ENCODE peak calls at places on chromosomes 12 and 14, in five cellular contexts. One of them, this sample, is unnamed.

GRCh38 chr14:38578278-38578681 is 322.4 kb upstream of the CLEC14A start:
- DNase-seq in lower lobe of right lung: no peak
- DNase-seq in upper lobe of right lung: no peak
- DNase-seq in endodermal cell: peak; percentile 44
- DNase-seq in stomach: no peak
- DNase-seq in this sample: no peak

GRCh38 chr12:1888923-1889322 is 29.5 kb downstream of the CACNA2D4 start:
- DNase-seq in lower lobe of right lung: no peak
- DNase-seq in stomach: no peak
- DNase-seq in endodermal cell: no peak
- DNase-seq in upper lobe of right lung: no peak
- DNase-seq in this sample: no peak

GRCh38 chr12:99334737-99335136 is 312.8 kb upstream of the GARIN6 start:
- DNase-seq in endodermal cell: no peak
- DNase-seq in stomach: no peak
- DNase-seq in upper lobe of right lung: no peak
- DNase-seq in lower lobe of right lung: no peak
- DNase-seq in this sample: no peak

GRCh38 chr14:77864580-77864979 is 64.7 kb downstream of the ADCK1 start:
- DNase-seq in upper lobe of right lung: no peak
- DNase-seq in lower lobe of right lung: no peak
- DNase-seq in stomach: no peak
- DNase-seq in endodermal cell: no peak
- DNase-seq in this sample: no peak

GRCh38 chr14:102007916-102008418 is 43.6 kb downstream of the DYNC1H1 start:
- DNase-seq in endodermal cell: peak; percentile 72
- DNase-seq in upper lobe of right lung: no peak
- DNase-seq in lower lobe of right lung: no peak
- DNase-seq in stomach: no peak
- DNase-seq in this sample: no peak

GRCh38 chr12:45878630-45879255 is 111.6 kb downstream of the SCAF11 start:
- DNase-seq in stomach: no peak
- DNase-seq in endodermal cell: no peak
- DNase-seq in upper lobe of right lung: no peak
- DNase-seq in lower lobe of right lung: no peak
- DNase-seq in this sample: no peak

GRCh38 chr12:112148031-112148513 is 22.7 kb downstream of the TRAFD1 start:
- DNase-seq in lower lobe of right lung: no peak
- DNase-seq in endodermal cell: peak; percentile 31
- DNase-seq in stomach: peak; percentile 7
- DNase-seq in upper lobe of right lung: peak; percentile 8
- DNase-seq in this sample: no peak

GRCh38 chr14:61147898-61148549 is 133.1 kb downstream of the TMEM30B start:
- DNase-seq in stomach: no peak
- DNase-seq in endodermal cell: no peak
- DNase-seq in lower lobe of right lung: no peak
- DNase-seq in upper lobe of right lung: no peak
- DNase-seq in this sample: no peak

GRCh38 chr12:79127268-79127895 is 262.8 kb downstream of the SYT1 start:
- DNase-seq in upper lobe of right lung: no peak
- DNase-seq in endodermal cell: no peak
- DNase-seq in lower lobe of right lung: no peak
- DNase-seq in stomach: no peak
- DNase-seq in this sample: no peak

GRCh38 chr12:118689793-118690192 is 291.5 kb upstream of the SRRM4 start:
- DNase-seq in lower lobe of right lung: no peak
- DNase-seq in upper lobe of right lung: no peak
- DNase-seq in stomach: no peak
- DNase-seq in endodermal cell: no peak
- DNase-seq in this sample: no peak

GRCh38 chr14:69268223-69268622 is 8.3 kb downstream of the GALNT16 start:
- DNase-seq in stomach: no peak
- DNase-seq in endodermal cell: no peak
- DNase-seq in upper lobe of right lung: no peak
- DNase-seq in lower lobe of right lung: no peak
- DNase-seq in this sample: no peak

GRCh38 chr12:52155048-52155868 is 36.6 kb downstream of the KRT80 start:
- DNase-seq in endodermal cell: peak; percentile 50
- DNase-seq in upper lobe of right lung: no peak
- DNase-seq in lower lobe of right lung: no peak
- DNase-seq in stomach: no peak
- DNase-seq in this sample: no peak

GRCh38 chr12:67388331-67389163 is 119.4 kb downstream of the CAND1 start:
- DNase-seq in stomach: no peak
- DNase-seq in upper lobe of right lung: no peak
- DNase-seq in endodermal cell: peak; percentile 83
- DNase-seq in lower lobe of right lung: no peak
- DNase-seq in this sample: peak; percentile 19
- TF ChIP-seq CTCF in stomach: no peak
- TF ChIP-seq CTCF in upper lobe of right lung: no peak
- TF ChIP-seq CTCF in endodermal cell: peak; percentile 70
- TF ChIP-seq CTCF in lower lobe of right lung: no peak
- TF ChIP-seq CTCF in this sample: peak; percentile 31

GRCh38 chr12:122402264-122402663 is 20.2 kb downstream of the CLIP1 start:
- DNase-seq in lower lobe of right lung: no peak
- DNase-seq in stomach: no peak
- DNase-seq in endodermal cell: no peak
- DNase-seq in upper lobe of right lung: peak; percentile 32
- DNase-seq in this sample: peak; percentile 13
- H3K27ac ChIP-seq in lower lobe of right lung: no peak overlapping the region
- H3K27ac ChIP-seq in stomach: peak overlapping the region; percentile 58
- H3K27ac ChIP-seq in endodermal cell: no peak overlapping the region
- H3K27ac ChIP-seq in upper lobe of right lung: no peak overlapping the region
- H3K27ac ChIP-seq in this sample: no peak overlapping the region

GRCh38 chr12:34214011-34214410 is 191.7 kb downstream of the ALG10 start:
- DNase-seq in lower lobe of right lung: no peak
- DNase-seq in upper lobe of right lung: no peak
- DNase-seq in stomach: no peak
- DNase-seq in endodermal cell: no peak
- DNase-seq in this sample: no peak

GRCh38 chr12:34210689-34211530 is 188.6 kb downstream of the ALG10 start:
- DNase-seq in endodermal cell: no peak
- DNase-seq in stomach: no peak
- DNase-seq in lower lobe of right lung: no peak
- DNase-seq in upper lobe of right lung: no peak
- DNase-seq in this sample: no peak

GRCh38 chr12:34210183-34210582 is 187.9 kb downstream of the ALG10 start:
- DNase-seq in upper lobe of right lung: no peak
- DNase-seq in lower lobe of right lung: no peak
- DNase-seq in endodermal cell: no peak
- DNase-seq in stomach: no peak
- DNase-seq in this sample: no peak

GRCh38 chr12:34215213-34215892 is 193.1 kb downstream of the ALG10 start:
- DNase-seq in upper lobe of right lung: no peak
- DNase-seq in endodermal cell: no peak
- DNase-seq in stomach: no peak
- DNase-seq in lower lobe of right lung: no peak
- DNase-seq in this sample: no peak

GRCh38 chr12:34212651-34213050 is 190.4 kb downstream of the ALG10 start:
- DNase-seq in lower lobe of right lung: no peak
- DNase-seq in stomach: no peak
- DNase-seq in upper lobe of right lung: no peak
- DNase-seq in endodermal cell: no peak
- DNase-seq in this sample: no peak
- H3K9me3 ChIP-seq in lower lobe of right lung: no peaks in the 10 kb centered on the region
- H3K9me3 ChIP-seq in stomach: peaks cover 24% of the 10 kb centered on the region
- H3K9me3 ChIP-seq in upper lobe of right lung: no peaks in the 10 kb centered on the region
- H3K9me3 ChIP-seq in endodermal cell: peaks cover 70% of the 10 kb centered on the region
- H3K9me3 ChIP-seq in this sample: no peaks in the 10 kb centered on the region

GRCh38 chr14:104877806-104878550 is 12.9 kb downstream of the CEP170B start:
- DNase-seq in endodermal cell: no peak
- DNase-seq in upper lobe of right lung: no peak
- DNase-seq in lower lobe of right lung: peak; percentile 31
- DNase-seq in stomach: no peak
- DNase-seq in this sample: no peak

GRCh38 chr14:104878582-104878981 is 13.5 kb downstream of the CEP170B start:
- DNase-seq in lower lobe of right lung: peak; percentile 30
- DNase-seq in upper lobe of right lung: no peak
- DNase-seq in stomach: no peak
- DNase-seq in endodermal cell: no peak
- DNase-seq in this sample: peak; percentile 92

GRCh38 chr14:104880584-104881210 is 15.6 kb downstream of the CEP170B start:
- DNase-seq in lower lobe of right lung: no peak
- DNase-seq in endodermal cell: no peak
- DNase-seq in stomach: no peak
- DNase-seq in upper lobe of right lung: no peak
- DNase-seq in this sample: no peak

GRCh38 chr14:104879983-104880565 is 15.0 kb downstream of the CEP170B start:
- DNase-seq in stomach: no peak
- DNase-seq in upper lobe of right lung: no peak
- DNase-seq in lower lobe of right lung: peak; percentile 45
- DNase-seq in endodermal cell: no peak
- DNase-seq in this sample: no peak

GRCh38 chr14:104879201-104879982 is 14.3 kb downstream of the CEP170B start:
- DNase-seq in endodermal cell: peak; percentile 38
- DNase-seq in lower lobe of right lung: peak; percentile 37
- DNase-seq in stomach: no peak
- DNase-seq in upper lobe of right lung: peak; percentile 64
- DNase-seq in this sample: peak; percentile 92
- TF ChIP-seq CTCF in endodermal cell: no peak
- TF ChIP-seq CTCF in lower lobe of right lung: no peak
- TF ChIP-seq CTCF in stomach: no peak
- TF ChIP-seq CTCF in upper lobe of right lung: no peak
- TF ChIP-seq CTCF in this sample: peak; percentile 41